ENCODE peak calls at places on chromosome 10, in seven cellular contexts. O is WTC11; U is lower leg skin; N is dorsolateral prefrontal cortex; Q is NCI-H460; G is stimulated activated CD8-positive, alpha-beta memory T cell treated with anti-CD3 and anti-CD28 coated beads, Interleukin-15, amount 100 ng/mL, for 24 hours; Y is stimulated activated naive B cell treated with anti-CD40 and anti-IgM and Interleukin-4, amounts not matched to agents 10 μg/mL and 1 μg/mL and 100 μg/mL, for 72 hours. H is an unnamed sample.
A peak's percentile ranks its signal among the peaks of the same experiment; 100 is the strongest.

GRCh38 chr10:88833722-88834121 is 17.9 kb downstream of the ANKRD22 start:
- DNase-seq in N (no peak), O (no peak), Q (no peak), Y (no peak), U (no peak), G (no peak), H (no peak)

GRCh38 chr10:31549936-31550335 is 230.9 kb downstream of the ZEB1 start:
- DNase-seq in Q (no peak), O (no peak), G (no peak), Y (no peak), U (no peak), N (no peak), H (no peak)

GRCh38 chr10:88117227-88117626 is 253.8 kb downstream of the PTEN start:
- DNase-seq in N (no peak), Q (no peak), G (no peak), O (no peak), U (no peak), Y (peak; percentile 72), H (no peak)

GRCh38 chr10:44439845-44440244 is 54.9 kb upstream of the CXCL12 start:
- DNase-seq in G (no peak), N (no peak), U (no peak), Y (no peak), O (no peak), Q (no peak), H (no peak)

GRCh38 chr10:62514079-62514693 is 140.0 kb downstream of the ZNF365 start:
- DNase-seq in U (no peak), Y (no peak), O (no peak), N (no peak), G (no peak), Q (no peak), H (no peak)

GRCh38 chr10:110962443-110962842 is 43.0 kb downstream of the SHOC2 start:
- DNase-seq in G (no peak), O (no peak), U (no peak), N (no peak), Y (no peak), Q (no peak), H (no peak)

GRCh38 chr10:124694467-124695195 is 49.5 kb downstream of the FAM53B start:
- DNase-seq in Q (no peak), G (no peak), N (no peak), O (no peak), U (no peak), Y (no peak), H (no peak)

GRCh38 chr10:104306897-104307296 is 31.4 kb downstream of the ITPRIP start:
- DNase-seq in O (no peak), Y (no peak), Q (peak; percentile 45), G (no peak), U (no peak), N (no peak), H (no peak)

GRCh38 chr10:127441350-127442219 is 107.5 kb upstream of the NPS start:
- DNase-seq in U (no peak), Q (no peak), N (no peak), G (no peak), Y (no peak), O (peak; percentile 44), H (no peak)

GRCh38 chr10:43203491-43204393 is 63.1 kb downstream of the RASGEF1A start:
- DNase-seq in Y (no peak), N (peak; percentile 9), Q (no peak), G (no peak), U (no peak), O (peak; percentile 85), H (no peak)

GRCh38 chr10:55024718-55025117 is 223.7 kb upstream of the PCDH15 start:
- DNase-seq in Q (no peak), U (no peak), G (no peak), N (no peak), O (no peak), Y (no peak), H (no peak)

H was measured in nucleus accumbens.